ENCODE peak calls at places on chromosome 19, in seven cellular contexts. E, C, G, J, D, I and Q are unnamed samples.
A peak's percentile ranks its signal among the peaks of the same experiment; 100 is the strongest.

GRCh38 chr19:3370214-3370720 is 3.9 kb downstream of the NFIC start:
- DNase-seq in E (no peak), C (peak; percentile 50), G (no peak), J (peak; percentile 57), D (no peak), I (no peak), Q (no peak)

GRCh38 chr19:51686171-51686570 is 7.0 kb upstream of the SPACA6 start:
- DNase-seq in E (no peak), C (no peak), G (no peak), J (no peak), D (peak; percentile 41), I (no peak), Q (peak; percentile 45)

GRCh38 chr19:19507354-19507753 is 8.0 kb downstream of the TSSK6 start:
- DNase-seq in E (no peak), C (no peak), G (no peak), J (no peak), D (no peak), I (no peak), Q (no peak)

GRCh38 chr19:15378529-15379082 is 981 bp downstream of the AKAP8 start:
- DNase-seq in E (no peak), C (peak; percentile 69), G (peak; percentile 35), J (peak; percentile 63), D (peak; percentile 65), I (peak; percentile 58), Q (peak; percentile 69)

GRCh38 chr19:23799321-23799720 is 40.6 kb upstream of the ZNF681 start:
- DNase-seq in E (no peak), C (no peak), G (no peak), J (no peak), D (no peak), I (no peak), Q (no peak)

GRCh38 chr19:28468701-28469459 is 744.1 kb downstream of the UQCRFS1 start:
- DNase-seq in E (no peak), C (peak; percentile 62), G (no peak), J (no peak), D (peak; percentile 53), I (peak; percentile 63), Q (peak; percentile 80)

GRCh38 chr19:6516018-6516658 is 14.0 kb upstream of the TUBB4A start:
- DNase-seq in E (peak; percentile 92), C (peak; percentile 96), G (peak; percentile 84), J (peak; percentile 94), D (peak; percentile 98), I (peak; percentile 92), Q (peak; percentile 98)

GRCh38 chr19:13748169-13748884 is 16.0 kb upstream of the MRI1 start:
- DNase-seq in E (no peak), C (peak; percentile 54), G (no peak), J (no peak), D (peak; percentile 19), I (no peak), Q (peak; percentile 48)

GRCh38 chr19:38062959-38063786 is 156.2 kb downstream of the SIPA1L3 start:
- DNase-seq in E (no peak), C (no peak), G (no peak), J (peak; percentile 81), D (no peak), I (no peak), Q (peak; percentile 12)

GRCh38 chr19:30807263-30807662 is 435.1 kb downstream of the ZNF536 start:
- DNase-seq in E (no peak), C (no peak), G (no peak), J (no peak), D (no peak), I (no peak), Q (no peak)

GRCh38 chr19:4375620-4376228 is 24.6 kb downstream of the SH3GL1 start:
- DNase-seq in E (peak; percentile 42), C (peak; percentile 67), G (no peak), J (peak; percentile 80), D (peak; percentile 62), I (no peak), Q (no peak)

GRCh38 chr19:16726916-16727315 is 7.3 kb downstream of the NWD1 start:
- DNase-seq in E (no peak), C (no peak), G (no peak), J (no peak), D (no peak), I (no peak), Q (no peak)

GRCh38 chr19:5588441-5588840 is 20.7 kb upstream of the TINCR start:
- DNase-seq in E (no peak), C (peak; percentile 61), G (no peak), J (no peak), D (no peak), I (no peak), Q (peak; percentile 52)

GRCh38 chr19:37227996-37228395 is 10.0 kb downstream of the ZNF383 start:
- DNase-seq in E (no peak), C (peak; percentile 22), G (peak; percentile 16), J (peak; percentile 39), D (no peak), I (no peak), Q (no peak)

GRCh38 chr19:34590228-34590627 is 86.7 kb downstream of the SCGB2B2 start:
- DNase-seq in E (no peak), C (no peak), G (no peak), J (no peak), D (no peak), I (no peak), Q (no peak)